ENCODE peak calls at places on chromosome 1, in five cellular contexts. L is progenitor cell of endocrine pancreas; Z is CD4-positive, alpha-beta T cell; F is activated CD4-positive, alpha-beta T cell treated with anti-CD3 and anti-CD28 coated beads, Interleukin-2, amount 50 U/mL, for 48 hours; T is activated CD4-positive, CD25-positive, alpha-beta regulatory T cell treated with anti-CD3 and anti-CD28 coated beads, Interleukin-2, amount 50 U/mL, for 72 hours. P is an unnamed sample.

GRCh38 chr1:160062134-160062533 is 7.8 kb downstream of the KCNJ10 start:
- DNase-seq in T (no peak), L (no peak), F (no peak), Z (no peak), P (no peak)

GRCh38 chr1:200178340-200178739 is 150.8 kb downstream of the NR5A2 start:
- DNase-seq in L (no peak), F (no peak), T (no peak), Z (no peak), P (no peak)

GRCh38 chr1:205416326-205416725 is 5.5 kb downstream of the LEMD1 start:
- DNase-seq in Z (no peak), T (no peak), L (no peak), F (no peak), P (no peak)

GRCh38 chr1:234619794-234620247 is 9.8 kb upstream of the IRF2BP2 start:
- DNase-seq in F (no peak), T (no peak), L (no peak), Z (no peak), P (no peak)

GRCh38 chr1:160018900-160019299 is 12.9 kb downstream of the PIGM start:
- DNase-seq in L (no peak), Z (no peak), F (no peak), T (no peak), P (no peak)

GRCh38 chr1:37932759-37933158 is 14.1 kb downstream of the INPP5B start:
- DNase-seq in Z (no peak), T (no peak), F (no peak), L (no peak), P (peak; percentile 10)

GRCh38 chr1:94255476-94255875 is 18.1 kb upstream of the ARHGAP29 start:
- DNase-seq in Z (no peak), T (no peak), L (no peak), F (no peak), P (no peak)

GRCh38 chr1:91570105-91570448 is 69.4 kb downstream of the CDC7 start:
- DNase-seq in Z (no peak), L (no peak), F (no peak), T (no peak), P (no peak)

GRCh38 chr1:201562659-201563405 is 23.9 kb downstream of the NAV1 start:
- DNase-seq in F (no peak), L (no peak), T (no peak), Z (no peak), P (peak; percentile 91)

P was measured in AG09309.